ENCODE peak calls at places on chromosomes 4 and X, in six cellular contexts. J is mucosa of descending colon, X is anterior cingulate cortex, L is GM04504, E is Right ventricle myocardium superior, I is hypothalamus. F is an unnamed sample.

GRCh38 chrX:136546369-136546768 is 14.4 kb downstream of the VGLL1 start:
- DNase-seq in I (no peak), J (no peak), E (no peak), L (no peak), X (no peak), F (no peak)

GRCh38 chrX:131762802-131763234 is 218.9 kb downstream of the OR13H1 start:
- DNase-seq in J (no peak), E (no peak), L (no peak), X (peak), I (no peak), F (no peak)

GRCh38 chr4:102599887-102600286 is 98.7 kb downstream of the NFKB1 start:
- DNase-seq in J (no peak), E (no peak), X (no peak), I (no peak), L (no peak), F (no peak)

GRCh38 chrX:118315529-118315928 is 30.4 kb upstream of the WDR44 start:
- DNase-seq in I (no peak), E (no peak), X (no peak), J (no peak), L (no peak), F (no peak)

GRCh38 chr4:74062954-74063353 is 24.5 kb upstream of the CXCL3 start:
- DNase-seq in E (no peak), L (no peak), I (no peak), X (no peak), J (no peak), F (no peak)

GRCh38 chr4:2835978-2836377 is 7.7 kb upstream of the ADD1 start:
- DNase-seq in J (peak), E (peak), X (no peak), L (no peak), I (no peak), F (no peak)

GRCh38 chrX:110703641-110704040 is 92.0 kb downstream of the CHRDL1 start:
- DNase-seq in E (no peak), I (no peak), J (no peak), L (no peak), X (no peak), F (no peak)

GRCh38 chr4:74618659-74619058 is 173.7 kb downstream of the AREG start:
- DNase-seq in I (no peak), E (no peak), J (no peak), X (no peak), L (no peak), F (no peak)

GRCh38 chr4:157576671-157577070 is 356.1 kb downstream of the GRIA2 start:
- DNase-seq in E (no peak), I (no peak), L (no peak), J (no peak), X (no peak), F (no peak)

GRCh38 chr4:3387154-3387942 is 54.4 kb upstream of the HGFAC start:
- DNase-seq in I (no peak), E (no peak), J (no peak), L (no peak), X (no peak), F (no peak)

GRCh38 chr4:55318541-55319129 is 27.4 kb upstream of the SRD5A3 start:
- DNase-seq in X (no peak), J (no peak), I (no peak), L (no peak), E (no peak), F (no peak)

GRCh38 chr4:123877561-123877960 is 481.0 kb downstream of the SPRY1 start:
- DNase-seq in X (no peak), E (no peak), I (no peak), J (no peak), L (no peak), F (no peak)

GRCh38 chr4:12110607-12111006 is 681.9 kb upstream of the HS3ST1 start:
- DNase-seq in J (no peak), I (no peak), L (no peak), E (no peak), X (no peak), F (no peak)

GRCh38 chr4:25949166-25949748 is 35.2 kb downstream of the SMIM20 start:
- DNase-seq in X (no peak), E (no peak), J (no peak), I (no peak), L (no peak), F (no peak)

GRCh38 chrX:13647709-13648212 is 5.2 kb upstream of the TCEANC start:
- DNase-seq in X (no peak), I (no peak), J (no peak), L (no peak), E (peak), F (peak)

GRCh38 chrX:81195712-81196111 is 6.0 kb downstream of the HMGN5 start:
- DNase-seq in X (peak), L (peak), I (peak), J (no peak), E (peak), F (peak)

GRCh38 chr4:4735870-4736269 is 123.6 kb upstream of the MSX1 start:
- DNase-seq in J (no peak), X (no peak), I (no peak), L (no peak), E (no peak), F (no peak)

GRCh38 chr4:186351672-186352194 is 85.7 kb downstream of the F11 start:
- DNase-seq in J (no peak), L (no peak), E (no peak), X (no peak), I (no peak), F (peak)

GRCh38 chr4:138510053-138510452 is 267.9 kb upstream of the SLC7A11 start:
- DNase-seq in E (no peak), I (no peak), J (no peak), L (no peak), X (no peak), F (no peak)

GRCh38 chrX:110415440-110416167 is 57.0 kb downstream of the RTL9 start:
- DNase-seq in X (no peak), J (no peak), I (no peak), E (no peak), L (no peak), F (no peak)

GRCh38 chrX:52870041-52870440 is 2.2 kb upstream of the XAGE3 start:
- DNase-seq in E (no peak), J (no peak), I (no peak), X (no peak), L (no peak), F (no peak)

GRCh38 chr4:4791299-4791798 is 68.1 kb upstream of the MSX1 start:
- DNase-seq in J (no peak), E (no peak), L (no peak), I (peak), X (peak), F (no peak)

GRCh38 chr4:24482871-24483270 is 101.5 kb downstream of the DHX15 start:
- DNase-seq in L (no peak), I (no peak), X (no peak), J (no peak), E (no peak), F (no peak)

GRCh38 chrX:151982217-151982616 is 7.7 kb upstream of the GABRE start:
- DNase-seq in L (peak), J (no peak), X (no peak), I (no peak), E (no peak), F (peak)

GRCh38 chr4:10077492-10078335 is 38.9 kb downstream of the WDR1 start:
- DNase-seq in X (no peak), J (peak), L (no peak), I (no peak), E (peak), F (no peak)

GRCh38 chr4:168440442-168441264 is 39.6 kb downstream of the DDX60L start:
- DNase-seq in X (no peak), L (no peak), I (no peak), J (no peak), E (no peak), F (no peak)

GRCh38 chrX:18146009-18146408 is 74.7 kb downstream of the BEND2 start:
- DNase-seq in E (no peak), J (no peak), I (no peak), L (no peak), X (no peak), F (no peak)

GRCh38 chr4:181952478-181952877 is 290.7 kb upstream of the TENM3 start:
- DNase-seq in X (no peak), L (peak), E (no peak), I (peak), J (no peak), F (no peak)

GRCh38 chrX:41025926-41026325 is 59.3 kb upstream of the USP9X start:
- DNase-seq in J (no peak), I (no peak), E (no peak), X (no peak), L (no peak), F (no peak)

GRCh38 chrX:1212532-1212931 is at the start of gene CRLF2:
- DNase-seq in J (no peak), L (peak), I (no peak), E (no peak), X (no peak), F (no peak)

GRCh38 chrX:24774650-24775049 is 80.9 kb downstream of the POLA1 start:
- DNase-seq in I (no peak), L (no peak), E (no peak), X (no peak), J (no peak), F (no peak)

GRCh38 chr4:183256756-183257385 is 63.2 kb downstream of the CLDN22 start:
- DNase-seq in E (peak), L (no peak), X (no peak), I (peak), J (no peak), F (no peak)

GRCh38 chr4:10721616-10722015 is 37.0 kb upstream of the CLNK start:
- DNase-seq in E (no peak), I (no peak), J (no peak), X (no peak), L (no peak), F (peak)

GRCh38 chrX:121000589-121000988 is 15.0 kb upstream of the CT47A1 start:
- DNase-seq in J (no peak), E (no peak), L (no peak), X (no peak), I (no peak), F (peak)

GRCh38 chr4:165967486-165967885 is 94.4 kb downstream of the TLL1 start:
- DNase-seq in E (no peak), J (no peak), L (no peak), I (no peak), X (no peak), F (no peak)

F was measured in NCI-H1105 treated with DMSO at 0.1 percent for 48 hours.